ENCODE peak calls at places on chromosomes 16 and 17, in four cellular contexts. Q, A, I and C are unnamed samples.

GRCh38 chr17:64278614-64279013 is 15.6 kb upstream of the TEX2 start:
- DNase-seq in I (peak; percentile 96), Q (peak; percentile 57), A (peak; percentile 3), C (peak; percentile 90)

GRCh38 chr16:71626858-71627213 is 852 bp downstream of the MARVELD3 start:
- DNase-seq in Q (no peak), I (peak; percentile 35), A (no peak), C (no peak)

GRCh38 chr16:87822002-87822390 is 47.3 kb downstream of the SLC7A5 start:
- DNase-seq in Q (no peak), A (no peak), I (no peak), C (no peak)

GRCh38 chr17:17516315-17516930 is 20.2 kb upstream of the RASD1 start:
- DNase-seq in Q (no peak), A (no peak), I (no peak), C (no peak)

GRCh38 chr17:39750131-39751015 is 12.6 kb downstream of the GRB7 start:
- DNase-seq in Q (no peak), I (peak; percentile 20), A (no peak), C (no peak)

GRCh38 chr17:77382356-77382911 is 241.7 kb downstream of the SEC14L1 start:
- DNase-seq in A (no peak), Q (no peak), I (no peak), C (no peak)

GRCh38 chr17:19645608-19646250 is 2.8 kb upstream of the ALDH3A2 start:
- DNase-seq in A (no peak), Q (peak; percentile 33), I (no peak), C (no peak)

GRCh38 chr17:43546317-43547188 is at the start of gene ETV4:
- DNase-seq in I (peak; percentile 97), Q (peak; percentile 94), A (peak; percentile 55), C (no peak)

GRCh38 chr16:85994492-85995433 is 95.8 kb downstream of the IRF8 start:
- DNase-seq in I (no peak), Q (no peak), A (no peak), C (no peak)

GRCh38 chr17:59476413-59476812 is 89.0 kb upstream of the DHX40 start:
- DNase-seq in I (no peak), Q (no peak), A (no peak), C (no peak)

GRCh38 chr17:73369126-73369525 is 57.3 kb upstream of the CDC42EP4 start:
- DNase-seq in Q (no peak), I (no peak), A (no peak), C (no peak)

GRCh38 chr16:82368041-82368440 is 198.0 kb upstream of the MPHOSPH6 start:
- DNase-seq in I (peak; percentile 12), A (peak; percentile 2), Q (peak; percentile 62), C (no peak)

GRCh38 chr16:4372578-4373355 is 1.1 kb downstream of the VASN start:
- DNase-seq in I (no peak), A (no peak), Q (peak; percentile 51), C (no peak)

GRCh38 chr17:31721291-31722025 is 137.6 kb downstream of the COPRS start:
- DNase-seq in A (no peak), Q (no peak), I (no peak), C (no peak)